ENCODE peak calls at places on chromosomes 2 and 18, in five cellular contexts. X, K, V, Y and P are unnamed samples.

GRCh38 chr18:5456577-5457466 is 87.0 kb downstream of the EPB41L3 start:
- DNase-seq in X (peak), K (no peak), V (peak), Y (peak), P (no peak)

GRCh38 chr2:159516241-159516758 is 100.0 kb downstream of the BAZ2B start:
- DNase-seq in X (peak), K (peak), V (peak), Y (no peak), P (no peak)

GRCh38 chr18:32776525-32776924 is 3.7 kb upstream of the KLHL14 start:
- DNase-seq in X (no peak), K (no peak), V (no peak), Y (no peak), P (no peak)

GRCh38 chr2:235028646-235029045 is 76.8 kb downstream of the SH3BP4 start:
- DNase-seq in X (no peak), K (no peak), V (no peak), Y (no peak), P (no peak)

GRCh38 chr2:7083580-7084509 is 166.6 kb downstream of the RNF144A start:
- DNase-seq in X (peak), K (peak), V (peak), Y (no peak), P (no peak)

GRCh38 chr2:166632616-166633015 is 138.6 kb upstream of the SCN7A start:
- DNase-seq in X (peak), K (no peak), V (peak), Y (no peak), P (no peak)

GRCh38 chr18:58525928-58526424 is 102.9 kb downstream of the ALPK2 start:
- DNase-seq in X (no peak), K (peak), V (no peak), Y (no peak), P (no peak)

GRCh38 chr2:1971124-1971523 is 226.8 kb upstream of the PXDN start:
- DNase-seq in X (no peak), K (no peak), V (no peak), Y (no peak), P (no peak)

GRCh38 chr2:74413001-74413698 is 8.3 kb downstream of the C2orf81 start:
- DNase-seq in X (no peak), K (no peak), V (no peak), Y (peak), P (no peak)

GRCh38 chr2:180790891-180791290 is 189.5 kb upstream of the UBE2E3 start:
- DNase-seq in X (peak), K (no peak), V (peak), Y (no peak), P (no peak)

GRCh38 chr18:22191986-22192385 is 22.6 kb downstream of the GATA6 start:
- DNase-seq in X (no peak), K (no peak), V (no peak), Y (no peak), P (no peak)

GRCh38 chr2:118047273-118047898 is 33.5 kb upstream of the CCDC93 start:
- DNase-seq in X (peak), K (no peak), V (peak), Y (no peak), P (no peak)

DNA sequence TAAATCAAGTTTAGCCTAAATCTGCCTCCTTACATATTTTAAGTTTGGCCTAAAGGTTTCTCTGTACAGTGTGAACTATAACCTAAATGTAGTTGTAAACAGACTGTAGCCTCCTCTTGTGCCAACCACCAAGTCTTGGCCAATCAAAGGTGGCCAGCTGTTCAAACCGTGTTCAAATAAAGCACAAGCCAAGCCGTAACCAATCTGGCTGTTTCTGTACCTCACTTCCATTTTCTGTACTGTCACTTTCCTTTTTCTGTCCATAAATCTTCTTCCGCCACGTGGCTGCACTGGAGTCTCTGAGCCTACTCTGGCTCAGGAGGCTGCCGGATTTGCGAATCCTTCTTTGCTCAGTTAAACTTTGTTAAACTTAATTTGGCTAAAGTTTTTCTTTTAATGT is 17.5 kb upstream of the ACOXL start:
- DNase-seq in X (no peak), K (peak), V (no peak), Y (peak), P (no peak)
- TF ChIP-seq CTCF in X (no peak), K (no peak), V (no peak), Y (no peak), P (no peak)

GRCh38 chr2:196294510-196294909 is 123.1 kb upstream of the STK17B start:
- DNase-seq in X (no peak), K (no peak), V (no peak), Y (no peak), P (no peak)

GRCh38 chr2:196291418-196291817 is 120.0 kb upstream of the STK17B start:
- DNase-seq in X (no peak), K (no peak), V (no peak), Y (no peak), P (no peak)

GRCh38 chr2:196291873-196292800 is 120.8 kb upstream of the STK17B start:
- DNase-seq in X (no peak), K (peak), V (peak), Y (no peak), P (peak)

GRCh38 chr2:196293751-196294486 is 122.5 kb upstream of the STK17B start:
- DNase-seq in X (peak), K (no peak), V (peak), Y (no peak), P (no peak)

GRCh38 chr2:196295005-196295404 is 123.6 kb upstream of the STK17B start:
- DNase-seq in X (no peak), K (peak), V (peak), Y (no peak), P (no peak)
- TF ChIP-seq CTCF in X (no peak), K (no peak), V (no peak), Y (no peak), P (no peak)

GRCh38 chr2:121063471-121063870 is 221.5 kb downstream of the TFCP2L1 start:
- DNase-seq in X (no peak), K (no peak), V (peak), Y (no peak), P (no peak)

GRCh38 chr2:121068851-121069250 is 216.2 kb downstream of the TFCP2L1 start:
- DNase-seq in X (no peak), K (no peak), V (no peak), Y (no peak), P (no peak)

GRCh38 chr2:121065239-121065638 is 219.8 kb downstream of the TFCP2L1 start:
- DNase-seq in X (no peak), K (no peak), V (no peak), Y (no peak), P (no peak)

GRCh38 chr2:121069434-121069969 is 215.5 kb downstream of the TFCP2L1 start:
- DNase-seq in X (no peak), K (no peak), V (no peak), Y (no peak), P (no peak)

DNA sequence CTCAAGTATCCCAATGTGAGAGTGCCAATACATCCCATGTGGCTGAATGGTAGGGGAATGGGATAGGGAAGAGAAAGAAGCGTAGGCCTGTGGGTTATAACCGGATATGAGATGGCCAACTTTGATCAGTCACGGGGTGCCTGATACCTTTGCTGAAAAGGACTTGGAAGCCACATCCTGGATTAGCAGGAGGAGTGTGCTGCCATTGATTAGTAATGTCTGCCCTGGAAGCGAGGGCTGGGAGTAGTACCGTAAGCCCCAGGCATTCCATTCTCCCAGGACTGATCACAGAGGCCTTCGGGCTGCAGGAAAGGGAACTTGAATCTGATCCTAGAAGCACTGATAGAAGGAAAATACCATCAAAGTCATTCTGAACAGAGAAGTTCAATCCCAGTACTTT is 218.5 kb downstream of the TFCP2L1 start:
- DNase-seq in X (no peak), K (no peak), V (peak), Y (no peak), P (no peak)
- TF ChIP-seq CTCF in X (no peak), K (no peak), V (no peak), Y (no peak), P (no peak)

GRCh38 chr18:49021076-49021432 is 70.3 kb upstream of the SMAD7 start:
- DNase-seq in X (no peak), K (no peak), V (no peak), Y (peak), P (no peak)

GRCh38 chr18:49020621-49021021 is 69.9 kb upstream of the SMAD7 start:
- DNase-seq in X (no peak), K (no peak), V (peak), Y (peak), P (no peak)

GRCh38 chr18:49020129-49020528 is 69.4 kb upstream of the SMAD7 start:
- DNase-seq in X (no peak), K (no peak), V (no peak), Y (peak), P (no peak)

GRCh38 chr18:49022311-49023280 is 71.8 kb upstream of the SMAD7 start:
- DNase-seq in X (no peak), K (no peak), V (no peak), Y (no peak), P (no peak)

GRCh38 chr18:49021433-49022129 is 70.8 kb upstream of the SMAD7 start:
- DNase-seq in X (peak), K (peak), V (peak), Y (no peak), P (no peak)
- TF ChIP-seq CTCF in X (peak), K (peak), V (peak), Y (no peak), P (no peak)